ENCODE peak calls at places on chromosomes 2 and 18, in seven cellular contexts. M is sigmoid colon, H is cardiac muscle cell, T is B cell, U is endothelial cell of umbilical vein, I is mesothelial cell of epicardium, W is esophagus squamous epithelium. E is an unnamed sample.
A peak's percentile ranks its signal among the peaks of the same experiment; 100 is the strongest.

GRCh38 chr18:50038448-50038847 is 156.5 kb downstream of the MYO5B start:
- DNase-seq in M (no peak), H (no peak), T (no peak), U (peak; percentile 63), I (no peak), W (no peak), E (no peak)

GRCh38 chr2:72006188-72006736 is 141.4 kb downstream of the CYP26B1 start:
- DNase-seq in M (no peak), H (no peak), T (no peak), U (no peak), I (no peak), W (no peak), E (no peak)

GRCh38 chr2:120470717-120471060 is 124.8 kb downstream of the INHBB start:
- DNase-seq in M (peak; percentile 60), H (no peak), T (no peak), U (no peak), I (no peak), W (no peak), E (no peak)

GRCh38 chr2:71831208-71831577 is 316.5 kb downstream of the CYP26B1 start:
- DNase-seq in M (no peak), H (peak; percentile 37), T (no peak), U (peak; percentile 27), I (no peak), W (no peak), E (no peak)

GRCh38 chr2:171158790-171159325 is 1.8 kb downstream of the TLK1 start:
- DNase-seq in M (no peak), H (no peak), T (no peak), U (no peak), I (no peak), W (no peak), E (no peak)

GRCh38 chr2:98473995-98474780 is 29.5 kb downstream of the INPP4A start:
- DNase-seq in M (peak; percentile 58), H (no peak), T (no peak), U (no peak), I (no peak), W (no peak), E (no peak)

GRCh38 chr18:36321636-36322407 is 24.3 kb downstream of the FHOD3 start:
- DNase-seq in M (no peak), H (no peak), T (no peak), U (no peak), I (no peak), W (no peak), E (no peak)

GRCh38 chr18:57980573-57981348 is 63.3 kb upstream of the NEDD4L start:
- DNase-seq in M (no peak), H (no peak), T (no peak), U (no peak), I (no peak), W (no peak), E (no peak)

GRCh38 chr2:152400607-152401214 is 65.7 kb downstream of the FMNL2 start:
- DNase-seq in M (no peak), H (no peak), T (no peak), U (no peak), I (no peak), W (no peak), E (no peak)

GRCh38 chr2:76197842-76198448 is 487.2 kb upstream of the GCFC2 start:
- DNase-seq in M (peak; percentile 68), H (peak; percentile 74), T (peak; percentile 48), U (peak; percentile 67), I (peak; percentile 33), W (no peak), E (peak; percentile 15)

GRCh38 chr2:65429799-65430514 is 2.4 kb downstream of the SPRED2 start:
- DNase-seq in M (no peak), H (no peak), T (no peak), U (no peak), I (no peak), W (no peak), E (no peak)

GRCh38 chr2:169716229-169716886 is 17.3 kb upstream of the KLHL23 start:
- DNase-seq in M (no peak), H (no peak), T (no peak), U (peak; percentile 26), I (no peak), W (no peak), E (no peak)

GRCh38 chr2:157193461-157193860 is 64.0 kb upstream of the GALNT5 start:
- DNase-seq in M (no peak), H (no peak), T (no peak), U (no peak), I (no peak), W (no peak), E (no peak)

GRCh38 chr18:77749189-77749588 is 499.5 kb downstream of the GALR1 start:
- DNase-seq in M (no peak), H (peak; percentile 59), T (no peak), U (no peak), I (no peak), W (no peak), E (no peak)

GRCh38 chr2:46869621-46870020 is 46.0 kb downstream of the MCFD2 start:
- DNase-seq in M (peak; percentile 55), H (no peak), T (no peak), U (no peak), I (no peak), W (no peak), E (no peak)

GRCh38 chr2:235935071-235935470 is 233.1 kb downstream of the GBX2 start:
- DNase-seq in M (no peak), H (no peak), T (no peak), U (no peak), I (no peak), W (no peak), E (no peak)

GRCh38 chr2:110657721-110658305 is 20.1 kb downstream of the BUB1 start:
- DNase-seq in M (no peak), H (no peak), T (no peak), U (no peak), I (no peak), W (no peak), E (no peak)

GRCh38 chr2:58842501-58843144 is 601.5 kb upstream of the FANCL start:
- DNase-seq in M (no peak), H (no peak), T (no peak), U (no peak), I (no peak), W (no peak), E (no peak)

GRCh38 chr2:188089896-188090295 is 201.8 kb upstream of the GULP1 start:
- DNase-seq in M (no peak), H (no peak), T (no peak), U (peak; percentile 67), I (no peak), W (no peak), E (no peak)

GRCh38 chr18:54257015-54257414 is 12.3 kb upstream of the POLI start:
- DNase-seq in M (no peak), H (no peak), T (no peak), U (no peak), I (no peak), W (no peak), E (no peak)

GRCh38 chr2:85095094-85095493 is 38.1 kb upstream of the TCF7L1 start:
- DNase-seq in M (no peak), H (no peak), T (no peak), U (no peak), I (no peak), W (no peak), E (no peak)

GRCh38 chr2:11758187-11758586 is 11.8 kb downstream of the LPIN1 start:
- DNase-seq in M (peak; percentile 4), H (no peak), T (no peak), U (no peak), I (no peak), W (no peak), E (no peak)
- TF ChIP-seq CTCF in M (no peak), H (no peak), T (no peak), U (no peak), I (no peak), W (no peak), E (no peak)

DNA sequence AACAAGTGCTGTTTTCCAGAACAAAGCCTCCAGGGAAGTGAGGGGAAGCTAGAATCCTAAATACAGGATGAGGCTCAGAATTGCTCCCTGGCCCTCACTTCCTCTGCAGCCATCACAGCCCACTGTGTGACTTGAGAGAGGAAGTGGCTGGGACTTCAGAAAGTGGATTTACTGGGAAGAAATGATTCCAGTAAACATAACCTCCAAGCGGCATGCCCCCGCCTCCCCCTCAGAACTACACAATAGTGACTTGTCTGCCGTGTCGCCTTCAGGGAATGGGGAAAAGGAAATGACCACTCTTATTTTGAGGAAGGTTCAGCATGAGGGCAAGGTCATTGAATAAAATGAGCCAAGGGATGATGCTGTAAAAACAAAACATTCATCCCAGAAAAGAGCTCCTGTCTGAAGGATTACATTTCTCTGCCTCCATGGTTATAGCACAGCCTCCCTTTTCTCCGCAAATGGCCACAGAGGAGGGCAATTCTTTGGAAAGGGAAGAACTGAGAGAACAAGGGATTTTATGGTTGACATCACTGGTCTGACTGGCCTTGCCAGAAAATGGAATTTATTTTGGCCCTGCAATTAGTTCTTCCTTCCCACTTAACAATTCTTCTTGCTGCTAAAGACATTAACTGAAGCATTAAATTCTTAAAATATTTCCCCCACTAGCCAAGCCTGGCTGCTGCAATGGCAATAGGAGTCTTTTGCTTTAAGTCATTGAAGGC is 78.9 kb upstream of the DAPL1 start:
- DNase-seq in M (no peak), H (no peak), T (no peak), U (peak; percentile 98), I (no peak), W (no peak), E (no peak)
- TF ChIP-seq CTCF in M (no peak), H (no peak), T (no peak), U (no peak), I (no peak), W (no peak), E (no peak)

DNA sequence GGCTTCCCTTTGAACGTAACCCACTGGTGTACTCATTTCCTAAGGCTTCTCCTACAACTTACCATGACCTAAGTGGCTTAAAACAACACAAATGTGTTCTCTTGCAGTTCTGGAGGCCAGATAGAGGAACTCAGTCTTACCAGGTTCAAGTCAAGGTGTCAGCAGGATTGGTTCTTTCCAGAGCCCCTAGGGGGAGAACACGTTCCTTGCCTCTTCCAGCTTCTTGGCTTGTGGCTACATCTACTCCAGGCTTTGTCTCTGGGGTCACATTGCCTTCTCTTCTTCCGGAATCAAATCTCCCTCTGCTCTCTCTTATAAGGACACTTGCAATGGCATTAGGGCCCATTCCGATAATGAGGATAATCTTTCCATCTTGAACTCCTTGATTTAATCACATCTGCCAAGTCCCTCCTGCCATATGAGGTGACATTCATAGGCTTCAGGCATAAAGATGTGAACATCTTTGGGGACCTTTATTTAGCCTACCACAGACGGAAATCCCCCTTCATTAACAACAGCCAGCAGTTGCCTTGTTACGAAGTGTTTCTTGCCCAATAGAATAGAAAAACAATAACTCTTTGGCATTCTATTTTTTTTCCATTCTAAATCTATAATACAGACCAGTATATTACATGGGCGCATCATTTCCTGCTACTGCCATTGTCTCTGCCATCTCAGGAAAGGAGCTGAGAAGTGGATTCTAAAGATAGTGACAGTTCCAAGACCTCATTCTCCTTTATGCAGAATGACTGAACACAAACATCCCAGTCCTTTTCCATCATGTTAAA is 362.0 kb downstream of the ZNF521 start:
- DNase-seq in M (no peak), H (no peak), T (no peak), U (peak; percentile 48), I (no peak), W (no peak), E (no peak)
- TF ChIP-seq CTCF in M (no peak), H (no peak), T (no peak), U (no peak), I (no peak), W (no peak), E (no peak)

DNA sequence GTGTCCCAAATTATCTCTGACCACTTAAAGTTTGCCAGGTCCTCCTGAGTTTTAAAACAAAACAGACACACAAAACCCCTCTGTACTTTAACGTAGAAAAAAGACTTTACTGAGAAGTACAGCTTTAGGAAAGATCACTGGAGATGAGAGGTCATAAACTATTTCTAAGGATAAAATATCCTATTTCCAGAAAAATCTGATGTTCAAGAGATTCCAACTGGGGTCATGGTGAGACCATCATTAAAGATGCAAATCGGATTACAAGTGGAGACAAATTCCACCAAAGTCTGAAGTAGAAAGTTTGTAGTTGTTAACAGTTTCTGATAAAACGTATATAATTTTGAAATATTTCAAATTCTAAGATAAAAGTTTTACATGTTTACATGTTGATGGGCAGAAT is 241.6 kb downstream of the TCF4 start:
- DNase-seq in M (no peak), H (no peak), T (no peak), U (no peak), I (no peak), W (no peak), E (no peak)
- TF ChIP-seq CTCF in M (no peak), H (no peak), T (no peak), U (no peak), I (no peak), W (no peak), E (no peak)